ENCODE peak calls at places on chromosomes 4 and X, in six cellular contexts. F is K562, R is HepG2, C is SK-N-SH, J is GM12878, L is HCT116. S is an unnamed sample.
A peak's percentile ranks its signal among the peaks of the same experiment; 100 is the strongest.

GRCh38 chr4:143531773-143532491 is 18.4 kb downstream of the SMARCA5 start:
- DNase-seq in F (no peak), R (no peak), C (no peak), J (no peak), L (no peak), S (no peak)

GRCh38 chrX:67503004-67503403 is 40.8 kb upstream of the AR start:
- DNase-seq in F (no peak), R (no peak), C (no peak), J (no peak), L (no peak), S (no peak)

GRCh38 chr4:98624144-98624543 is 34.3 kb downstream of the TSPAN5 start:
- DNase-seq in F (no peak), R (no peak), C (no peak), J (no peak), L (no peak), S (no peak)

GRCh38 chr4:108833041-108833440 is 70.2 kb upstream of the ETNPPL start:
- DNase-seq in F (no peak), R (no peak), C (no peak), J (no peak), L (no peak), S (no peak)

GRCh38 chr4:114364857-114365256 is 233.8 kb upstream of the UGT8 start:
- DNase-seq in F (no peak), R (no peak), C (no peak), J (no peak), L (no peak), S (no peak)

GRCh38 chrX:154481911-154482601 is 3.0 kb upstream of the LAGE3 start:
- DNase-seq in F (no peak), R (no peak), C (no peak), J (no peak), L (no peak), S (no peak)

GRCh38 chr4:88101165-88101564 is 57.3 kb downstream of the ABCG2 start:
- DNase-seq in F (no peak), R (no peak), C (no peak), J (peak; percentile 4), L (no peak), S (no peak)

GRCh38 chrX:73930300-73930699 is 367.3 kb downstream of the CHIC1 start:
- DNase-seq in F (no peak), R (no peak), C (no peak), J (no peak), L (no peak), S (no peak)

GRCh38 chrX:149639568-149639967 is 8.0 kb upstream of the TMEM185A start:
- DNase-seq in F (no peak), R (no peak), C (no peak), J (no peak), L (no peak), S (no peak)

GRCh38 chr4:60365176-60365575 is 835.0 kb upstream of the ADGRL3 start:
- DNase-seq in F (no peak), R (no peak), C (no peak), J (no peak), L (no peak), S (no peak)

GRCh38 chr4:140094701-140095420 is 59.1 kb downstream of the MAML3 start:
- DNase-seq in F (no peak), R (no peak), C (peak; percentile 65), J (no peak), L (no peak), S (no peak)

GRCh38 chrX:40151211-40152172 is 53.7 kb upstream of the BCOR start:
- DNase-seq in F (peak; percentile 71), R (no peak), C (no peak), J (no peak), L (no peak), S (no peak)

GRCh38 chrX:13085533-13085932 is 41.1 kb upstream of the FAM9C start:
- DNase-seq in F (no peak), R (no peak), C (no peak), J (peak; percentile 74), L (no peak), S (no peak)

GRCh38 chr4:140004580-140005314 is 149.2 kb downstream of the MAML3 start:
- DNase-seq in F (no peak), R (no peak), C (peak; percentile 79), J (no peak), L (no peak), S (no peak)

GRCh38 chr4:3406431-3406830 is 35.3 kb upstream of the HGFAC start:
- DNase-seq in F (no peak), R (no peak), C (no peak), J (no peak), L (no peak), S (no peak)

GRCh38 chr4:5887361-5888221 is 5.3 kb downstream of the CRMP1 start:
- DNase-seq in F (no peak), R (no peak), C (peak; percentile 84), J (no peak), L (no peak), S (no peak)

GRCh38 chr4:40648141-40648540 is 18.5 kb upstream of the RBM47 start:
- DNase-seq in F (no peak), R (no peak), C (no peak), J (no peak), L (no peak), S (no peak)

GRCh38 chr4:91958651-91959050 is 345.1 kb upstream of the GRID2 start:
- DNase-seq in F (no peak), R (no peak), C (peak; percentile 9), J (no peak), L (no peak), S (no peak)
- TF ChIP-seq REST in F (no peak), R (no peak), C (no peak), J (no peak), L (no peak), S (no peak)

DNA sequence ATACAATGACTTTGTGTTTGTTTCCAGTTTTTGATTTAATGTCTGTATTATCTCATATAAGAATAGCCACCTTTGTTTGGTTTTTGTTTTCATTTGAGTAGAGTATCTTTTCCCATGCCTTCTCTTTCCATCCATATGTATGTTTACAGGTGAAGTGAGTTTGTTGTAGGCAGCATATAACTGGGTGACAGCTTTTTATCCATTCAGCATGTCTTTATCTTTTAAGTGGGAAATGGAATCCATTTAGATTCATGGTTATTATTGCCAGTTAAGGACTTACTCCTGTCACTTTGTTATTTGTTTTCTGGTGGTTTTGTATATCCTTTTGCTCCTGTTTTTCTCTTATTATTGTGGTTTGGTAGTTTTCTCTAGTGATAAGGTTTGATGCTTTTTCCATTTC is 34.3 kb downstream of the SCLT1 start:
- DNase-seq in F (no peak), R (no peak), C (no peak), J (no peak), L (no peak), S (no peak)
- H3K9me3 ChIP-seq in F (peaks cover 39% of the 10 kb centered on the region), R (peaks cover 92% of the 10 kb centered on the region), C (peaks cover 31% of the 10 kb centered on the region), J (peaks cover 41% of the 10 kb centered on the region), L (peaks cover 19% of the 10 kb centered on the region), S (peaks cover 24% of the 10 kb centered on the region)

DNA sequence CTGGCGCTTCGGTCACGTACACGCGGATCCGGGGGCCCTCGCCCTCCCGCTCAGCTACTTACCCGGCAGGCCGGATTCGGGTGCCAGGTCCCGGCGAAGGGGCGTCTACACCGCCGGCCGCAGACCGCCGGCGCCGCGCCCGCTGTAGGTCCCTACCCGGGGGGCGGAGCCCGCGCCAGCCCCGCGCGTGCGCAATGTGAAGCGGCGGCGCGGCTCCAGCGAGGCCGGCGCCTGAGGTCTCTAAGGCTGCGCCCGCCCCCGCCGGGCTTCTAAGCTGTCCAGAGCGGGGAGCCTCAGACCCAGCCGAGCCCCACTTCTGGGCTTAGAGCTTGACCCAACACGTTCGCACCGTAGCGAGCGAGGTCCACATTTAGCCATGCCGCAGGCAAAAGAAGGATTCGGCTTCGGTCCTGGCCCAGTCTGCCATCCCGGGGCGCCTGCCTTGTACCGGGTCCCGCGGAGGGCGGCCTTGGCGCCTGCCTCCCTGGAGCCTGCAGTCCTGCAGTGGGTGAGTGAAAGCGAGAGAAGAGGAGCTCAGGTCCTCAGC is at the start of gene ZNF518B:
- DNase-seq in F (peak; percentile 87), R (no peak), C (peak; percentile 93), J (no peak), L (peak; percentile 29), S (no peak)
- TF ChIP-seq POLR2AphosphoS5 in F (no peak), R (no peak), C (no peak), J (no peak), L (peak; percentile 65), S (peak; percentile 49)

DNA sequence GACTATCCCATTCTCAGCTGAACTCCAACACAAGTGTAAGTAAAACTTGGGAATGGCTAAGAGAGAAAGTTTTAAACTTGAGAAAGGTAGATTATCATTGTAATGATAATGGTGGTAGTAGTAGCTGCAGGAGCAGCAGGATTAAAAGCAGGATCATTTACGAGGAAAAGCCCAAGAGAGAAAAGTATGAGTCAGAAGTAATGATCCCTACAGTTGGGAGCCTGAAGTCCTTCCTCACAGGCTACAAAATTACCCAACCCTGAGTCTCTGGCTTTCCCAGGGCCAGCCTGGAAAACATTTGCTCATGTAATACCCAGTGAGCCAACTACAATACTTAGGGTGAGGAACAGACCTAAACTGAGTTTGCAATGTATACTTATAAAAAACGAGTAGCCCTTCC is 4.4 kb upstream of the PRDM8 start:
- DNase-seq in F (no peak), R (no peak), C (no peak), J (no peak), L (no peak), S (no peak)
- TF ChIP-seq REST in F (no peak), R (no peak), C (no peak), J (no peak), L (no peak), S (no peak)

S was measured in Panc1.